ENCODE peak calls at places on chromosome 17, in four cellular contexts. Z is amniotic epithelial cell; N is central memory CD4-positive, alpha-beta T cell; H is transverse colon. P is an unnamed sample.

GRCh38 chr17:80910043-80910442 is 81.6 kb upstream of the CHMP6 start:
- DNase-seq in H (no peak), N (no peak), Z (no peak), P (no peak)

GRCh38 chr17:30372755-30373154 is 6.0 kb upstream of the CPD start:
- DNase-seq in Z (no peak), H (no peak), N (no peak), P (no peak)

GRCh38 chr17:70060415-70060814 is 14.6 kb upstream of the KCNJ16 start:
- DNase-seq in Z (no peak), H (no peak), N (no peak), P (no peak)

GRCh38 chr17:81322271-81323082 is 27.4 kb upstream of the SLC38A10 start:
- DNase-seq in N (peak), H (no peak), Z (no peak), P (no peak)

GRCh38 chr17:75570034-75570676 is 17.4 kb upstream of the MYO15B start:
- DNase-seq in H (no peak), Z (no peak), N (no peak), P (no peak)

GRCh38 chr17:6137716-6138502 is 67.7 kb downstream of the WSCD1 start:
- DNase-seq in N (no peak), H (no peak), Z (no peak), P (no peak)

GRCh38 chr17:8963017-8963416 is 2.5 kb downstream of the PIK3R5 start:
- DNase-seq in N (no peak), Z (no peak), H (no peak), P (no peak)

GRCh38 chr17:17177186-17177585 is 28.9 kb downstream of the PLD6 start:
- DNase-seq in N (peak), Z (no peak), H (no peak), P (no peak)

GRCh38 chr17:81858170-81858966 is 2.0 kb downstream of the P4HB start:
- DNase-seq in Z (no peak), H (no peak), N (no peak), P (no peak)

GRCh38 chr17:72004011-72004427 is 116.8 kb upstream of the SOX9 start:
- DNase-seq in Z (peak), N (no peak), H (no peak), P (no peak)

GRCh38 chr17:78268960-78269892 is 37.8 kb downstream of the TMEM235 start:
- DNase-seq in H (no peak), Z (peak), N (no peak), P (no peak)

GRCh38 chr17:72359274-72359673 is 238.5 kb downstream of the SOX9 start:
- DNase-seq in Z (no peak), H (no peak), N (no peak), P (no peak)

P was measured in mucosa of descending colon.